ENCODE peak calls at places on chromosomes 7 and 10, in eight cellular contexts. V is heart left ventricle, N is mucosa of descending colon, X is GM23248, U is A549, A is Peyer's patch, K is H1, Z is BE2C. F is an unnamed sample.

GRCh38 chr10:3757638-3758490 is 27.1 kb downstream of the KLF6 start:
- DNase-seq in N (no peak), K (no peak), U (no peak), Z (peak), V (no peak), A (no peak), X (peak), F (no peak)

GRCh38 chr7:135714534-135715009 is 13.4 kb downstream of the SLC13A4 start:
- DNase-seq in U (peak), X (peak), N (no peak), A (no peak), Z (peak), V (no peak), K (no peak), F (no peak)

GRCh38 chr10:119701861-119702260 is 24.0 kb upstream of the INPP5F start:
- DNase-seq in K (no peak), A (no peak), X (peak), Z (no peak), U (no peak), N (no peak), V (no peak), F (peak)

GRCh38 chr10:95266674-95267095 is 24.1 kb downstream of the PDLIM1 start:
- DNase-seq in V (no peak), A (no peak), U (peak), Z (no peak), N (peak), X (peak), K (no peak), F (peak)

GRCh38 chr10:1136268-1136667 is 80.1 kb downstream of the WDR37 start:
- DNase-seq in N (no peak), A (no peak), X (no peak), Z (no peak), U (no peak), V (no peak), K (no peak), F (no peak)

GRCh38 chr10:128572696-128573095 is 446.5 kb upstream of the MKI67 start:
- DNase-seq in A (no peak), N (no peak), V (no peak), X (no peak), K (no peak), Z (no peak), U (no peak), F (no peak)

GRCh38 chr10:125013529-125013872 is 71.6 kb downstream of the ZRANB1 start:
- DNase-seq in U (no peak), X (no peak), V (no peak), K (no peak), Z (no peak), N (no peak), A (no peak), F (no peak)

GRCh38 chr7:5204546-5204945 is 14.5 kb downstream of the WIPI2 start:
- DNase-seq in K (no peak), X (no peak), A (no peak), Z (no peak), U (no peak), N (no peak), V (no peak), F (no peak)

GRCh38 chr7:1586126-1586826 is 16.4 kb upstream of the PSMG3 start:
- DNase-seq in Z (peak), V (no peak), X (no peak), N (no peak), A (no peak), U (no peak), K (no peak), F (no peak)

GRCh38 chr10:75613685-75614587 is 182.5 kb downstream of the LRMDA start:
- DNase-seq in Z (no peak), A (no peak), X (peak), K (no peak), N (no peak), U (no peak), V (no peak), F (no peak)

GRCh38 chr7:11751315-11751714 is 80.7 kb downstream of the THSD7A start:
- DNase-seq in Z (no peak), N (no peak), V (no peak), K (no peak), A (no peak), U (peak), X (no peak), F (no peak)

GRCh38 chr10:124233546-124234138 is 140.2 kb upstream of the CHST15 start:
- DNase-seq in K (no peak), A (no peak), V (no peak), Z (no peak), N (no peak), U (no peak), X (no peak), F (no peak)

GRCh38 chr7:94297397-94297838 is 97.3 kb upstream of the COL1A2 start:
- DNase-seq in X (peak), A (no peak), Z (no peak), U (peak), N (peak), V (peak), K (no peak), F (peak)

GRCh38 chr7:158274996-158275395 is 312.6 kb downstream of the PTPRN2 start:
- DNase-seq in A (no peak), U (no peak), K (no peak), N (no peak), X (no peak), Z (no peak), V (no peak), F (no peak)

GRCh38 chr10:70465832-70466231 is 12.7 kb upstream of the PALD1 start:
- DNase-seq in K (no peak), V (no peak), A (no peak), N (no peak), U (no peak), X (no peak), Z (no peak), F (no peak)

GRCh38 chr7:30148951-30149459 is 14.2 kb downstream of the MTURN start:
- DNase-seq in Z (no peak), V (no peak), U (no peak), N (peak), X (no peak), K (no peak), A (peak), F (no peak)

GRCh38 chr10:112525215-112525614 is 78.2 kb downstream of the VTI1A start:
- DNase-seq in X (peak), N (no peak), Z (no peak), V (no peak), K (no peak), A (no peak), U (no peak), F (no peak)

GRCh38 chr10:28429573-28430216 is 103.2 kb upstream of the WAC start:
- DNase-seq in Z (peak), U (peak), V (no peak), K (peak), N (no peak), A (no peak), X (no peak), F (no peak)

GRCh38 chr7:72753781-72754180 is 74.2 kb downstream of the TYW1B start:
- DNase-seq in A (no peak), U (no peak), N (no peak), X (no peak), Z (no peak), K (no peak), V (no peak), F (no peak)

GRCh38 chr10:112821663-112822062 is 128.4 kb upstream of the TCF7L2 start:
- DNase-seq in N (no peak), A (no peak), Z (no peak), V (no peak), K (no peak), U (no peak), X (no peak), F (no peak)

GRCh38 chr7:135536160-135536559 is 21.6 kb upstream of the NUP205 start:
- DNase-seq in V (no peak), N (no peak), X (peak), U (peak), K (no peak), A (no peak), Z (no peak), F (peak)

GRCh38 chr10:102491136-102491535 is 11.4 kb downstream of the ACTR1A start:
- DNase-seq in N (no peak), U (no peak), Z (no peak), A (no peak), X (no peak), V (no peak), K (no peak), F (no peak)

GRCh38 chr10:123149568-123150228 is 1.8 kb downstream of the HMX2 start:
- DNase-seq in X (peak), U (no peak), K (peak), N (peak), A (no peak), Z (no peak), V (no peak), F (no peak)
- H3K4me3 ChIP-seq in X (peak), U (no peak), K (peak), N (no peak), A (no peak), Z (peak), V (peak), F (peak)

GRCh38 chr7:83457022-83457892 is 191.7 kb downstream of the SEMA3E start:
- DNase-seq in A (no peak), U (no peak), X (peak), Z (no peak), K (no peak), V (no peak), N (no peak), F (no peak)
- H3K4me3 ChIP-seq in A (no peak), U (no peak), X (no peak), Z (no peak), K (peak), V (no peak), N (no peak), F (no peak)

GRCh38 chr10:45374451-45375052 is 536 bp downstream of the ALOX5 start:
- DNase-seq in Z (no peak), U (no peak), A (no peak), N (no peak), K (no peak), V (no peak), X (peak), F (no peak)
- H3K4me3 ChIP-seq in Z (no peak), U (peak), A (peak), N (no peak), K (peak), V (peak), X (no peak), F (peak)

GRCh38 chr10:62067560-62067959 is 166.1 kb downstream of the ARID5B start:
- DNase-seq in V (no peak), A (no peak), N (no peak), Z (no peak), U (no peak), X (no peak), K (no peak), F (no peak)
- H3K4me3 ChIP-seq in V (no peak), A (no peak), N (no peak), Z (no peak), U (no peak), X (no peak), K (no peak), F (no peak)

DNA sequence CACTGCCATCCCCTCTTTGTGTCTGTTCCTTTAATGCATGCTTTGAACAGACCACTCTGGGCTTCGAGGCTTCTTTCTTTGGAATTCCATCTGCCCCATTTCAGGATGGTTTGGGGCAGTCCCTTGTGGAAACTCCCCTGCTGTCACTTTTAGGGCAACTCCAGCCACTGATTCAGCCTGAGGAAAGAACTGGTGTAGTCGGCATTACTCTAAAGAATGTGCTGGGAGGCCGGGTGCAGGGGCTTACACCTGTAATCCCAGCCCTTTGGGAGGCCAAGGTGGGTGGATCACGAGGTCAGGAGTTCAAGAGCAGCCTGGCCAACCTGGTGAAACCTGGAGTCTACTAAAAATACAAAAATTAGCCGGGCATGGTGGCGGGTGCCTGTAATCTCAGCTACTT is 358.1 kb upstream of the NUPR2 start:
- DNase-seq in N (no peak), X (no peak), K (no peak), U (no peak), A (no peak), V (no peak), Z (no peak), F (no peak)
- H3K4me3 ChIP-seq in N (no peak), X (no peak), K (no peak), U (no peak), A (no peak), V (no peak), Z (no peak), F (no peak)

DNA sequence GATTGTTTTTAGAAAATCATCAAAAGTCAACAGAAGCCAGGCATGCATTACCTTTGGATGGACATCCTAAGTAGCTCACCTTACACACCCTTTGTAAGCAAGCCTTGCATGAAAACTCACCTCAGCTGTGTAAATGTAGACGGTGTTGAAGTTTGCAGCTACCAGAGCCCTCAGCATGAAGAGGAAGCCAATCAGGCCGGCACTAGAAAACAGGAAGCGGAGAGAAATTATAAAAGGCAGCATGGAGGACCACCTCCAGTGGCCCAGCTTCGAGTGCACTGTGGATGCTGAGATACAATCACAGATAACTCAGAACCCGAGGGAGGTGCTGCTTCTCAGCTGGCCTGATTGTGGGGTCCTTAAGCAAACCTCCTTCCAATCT is 75.3 kb downstream of the SVOPL start:
- DNase-seq in U (no peak), V (no peak), Z (no peak), K (no peak), N (no peak), X (no peak), A (no peak), F (no peak)
- H3K4me3 ChIP-seq in U (no peak), V (no peak), Z (no peak), K (no peak), N (no peak), X (no peak), A (no peak), F (no peak)

DNA sequence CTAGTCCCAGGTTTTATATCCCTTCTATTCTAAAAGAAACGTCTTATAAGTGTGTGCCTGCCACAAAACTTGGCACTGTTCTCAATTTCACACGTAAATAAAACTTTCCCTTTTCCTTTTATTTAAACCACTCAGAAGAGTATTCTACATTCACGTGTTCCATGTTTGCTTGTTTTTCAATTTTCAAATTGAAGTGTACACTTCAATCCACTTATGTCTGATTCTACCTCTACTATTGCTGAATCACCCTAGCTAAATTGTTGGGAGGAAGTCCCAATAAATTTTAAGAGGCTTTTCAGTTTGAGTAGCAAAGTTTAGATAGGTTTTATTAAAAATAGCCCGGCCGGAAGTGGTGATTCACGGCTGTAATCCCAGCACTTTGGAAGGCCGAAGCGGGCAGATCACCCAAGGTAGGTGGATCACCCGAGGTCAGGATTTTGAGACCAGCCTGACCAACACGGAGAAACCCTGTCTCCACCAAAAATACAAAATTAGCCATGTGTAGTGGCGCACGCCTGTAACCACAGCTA is 1414.7 kb upstream of the CELF2 start:
- DNase-seq in U (no peak), N (no peak), K (no peak), V (no peak), Z (no peak), A (no peak), X (no peak), F (no peak)
- H3K4me3 ChIP-seq in U (no peak), N (no peak), K (no peak), V (no peak), Z (no peak), A (no peak), X (no peak), F (no peak)

DNA sequence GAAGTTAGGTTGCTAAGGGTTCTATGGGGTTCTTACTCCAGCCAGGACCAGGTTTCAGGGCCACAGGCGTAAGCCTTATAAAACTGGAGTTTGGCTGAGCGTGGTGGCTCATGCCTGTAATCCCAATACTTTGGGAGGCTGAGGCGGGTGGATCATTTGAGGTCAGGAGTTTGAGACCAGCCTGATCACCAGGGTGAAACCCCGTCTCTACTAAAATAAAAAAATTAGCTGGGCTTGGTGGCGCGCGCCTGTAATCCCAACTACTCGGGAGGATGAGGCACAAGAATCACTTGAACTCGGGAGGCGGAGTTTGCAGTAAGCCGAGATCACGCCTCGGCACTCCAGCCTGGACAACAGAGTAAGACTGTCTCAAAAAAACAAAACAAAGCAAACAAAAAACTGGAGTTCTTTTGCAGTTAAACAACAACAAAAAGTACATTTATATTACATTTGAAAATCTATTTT is 347 bp upstream of the RRP12 start:
- DNase-seq in Z (no peak), V (no peak), U (no peak), X (no peak), N (no peak), A (no peak), K (no peak), F (no peak)
- H3K4me3 ChIP-seq in Z (peak), V (peak), U (peak), X (peak), N (no peak), A (peak), K (peak), F (peak)

F was measured in astrocyte of the cerebellum.